ENCODE peak calls at places on chromosomes 5 and 9, in four cellular contexts. E is neuronal stem cell, K is H9, T is H1. W is an unnamed sample.

GRCh38 chr9:136013524-136014034 is 52.4 kb upstream of the UBAC1 start:
- DNase-seq in E (no peak), K (no peak), T (no peak), W (no peak)

GRCh38 chr5:134525687-134526482 is 415 bp downstream of the JADE2 start:
- DNase-seq in E (peak), K (peak), T (peak), W (peak)

GRCh38 chr9:120625222-120625621 is 45.3 kb upstream of the CDK5RAP2 start:
- DNase-seq in E (no peak), K (no peak), T (no peak), W (no peak)

GRCh38 chr9:128685022-128685332 is 4.0 kb upstream of the SET start:
- DNase-seq in E (no peak), K (no peak), T (no peak), W (no peak)

GRCh38 chr5:168086104-168086610 is 205.3 kb upstream of the WWC1 start:
- DNase-seq in E (no peak), K (no peak), T (no peak), W (peak)

GRCh38 chr5:118722165-118723020 is 266.0 kb downstream of the DTWD2 start:
- DNase-seq in E (no peak), K (no peak), T (no peak), W (no peak)

GRCh38 chr9:109020113-109020512 is 6.8 kb upstream of the CTNNAL1 start:
- DNase-seq in E (no peak), K (no peak), T (no peak), W (no peak)

GRCh38 chr9:87217056-87217455 is 269.8 kb upstream of the GAS1 start:
- DNase-seq in E (no peak), K (no peak), T (no peak), W (no peak)

GRCh38 chr9:74770508-74771261 is 117.0 kb downstream of the TRPM6 start:
- DNase-seq in E (no peak), K (peak), T (peak), W (peak)

GRCh38 chr5:152331006-152331405 is 74.1 kb downstream of the NMUR2 start:
- DNase-seq in E (no peak), K (no peak), T (no peak), W (no peak)

GRCh38 chr9:97577051-97577450 is 56.1 kb downstream of the TSTD2 start:
- DNase-seq in E (no peak), K (no peak), T (no peak), W (no peak)

GRCh38 chr5:142053434-142054253 is 40.8 kb upstream of the GNPDA1 start:
- DNase-seq in E (no peak), K (no peak), T (no peak), W (peak)

GRCh38 chr9:14027114-14027812 is 286.7 kb downstream of the NFIB start:
- DNase-seq in E (no peak), K (no peak), T (no peak), W (no peak)

GRCh38 chr5:2756211-2756746 is 4.8 kb upstream of the IRX2 start:
- DNase-seq in E (no peak), K (peak), T (peak), W (no peak)

GRCh38 chr5:2759091-2759490 is 7.6 kb upstream of the IRX2 start:
- DNase-seq in E (no peak), K (no peak), T (no peak), W (no peak)

GRCh38 chr5:2758632-2759031 is 7.2 kb upstream of the IRX2 start:
- DNase-seq in E (no peak), K (no peak), T (no peak), W (no peak)

GRCh38 chr5:2756764-2757163 is 5.3 kb upstream of the IRX2 start:
- DNase-seq in E (no peak), K (peak), T (no peak), W (no peak)

GRCh38 chr5:2757563-2758311 is 6.3 kb upstream of the IRX2 start:
- DNase-seq in E (no peak), K (peak), T (peak), W (no peak)
- H2BK12ac ChIP-seq in E (no peak), K (no peak), T (peak), W (no peak)

GRCh38 chr5:34656700-34657549 is 797 bp downstream of the RAI14 start:
- DNase-seq in E (no peak), K (no peak), T (no peak), W (no peak)
- H4K8ac ChIP-seq in E (no peak), K (no peak), T (peak), W (peak)

GRCh38 chr5:139666551-139666950 is 18.4 kb downstream of the CXXC5 start:
- DNase-seq in E (no peak), K (no peak), T (no peak), W (no peak)

GRCh38 chr5:139668924-139669680 is 21.0 kb downstream of the CXXC5 start:
- DNase-seq in E (no peak), K (no peak), T (no peak), W (no peak)

GRCh38 chr5:139668064-139668880 is 20.1 kb downstream of the CXXC5 start:
- DNase-seq in E (no peak), K (no peak), T (no peak), W (peak)

GRCh38 chr5:139667001-139667729 is 19.0 kb downstream of the CXXC5 start:
- DNase-seq in E (no peak), K (no peak), T (no peak), W (no peak)

GRCh38 chr5:139667730-139668063 is 19.5 kb downstream of the CXXC5 start:
- DNase-seq in E (no peak), K (no peak), T (no peak), W (peak)
- H3K14ac ChIP-seq in E (no peak), K (no peak), T (no peak), W (no peak)

GRCh38 chr9:89748020-89748670 is 143.3 kb downstream of the GADD45G start:
- DNase-seq in E (no peak), K (no peak), T (no peak), W (peak)

GRCh38 chr9:89748831-89749499 is 144.2 kb downstream of the GADD45G start:
- DNase-seq in E (no peak), K (no peak), T (no peak), W (no peak)

GRCh38 chr9:89746385-89747116 is 141.7 kb downstream of the GADD45G start:
- DNase-seq in E (no peak), K (no peak), T (no peak), W (peak)

GRCh38 chr9:89745601-89746376 is 141.0 kb downstream of the GADD45G start:
- DNase-seq in E (no peak), K (no peak), T (no peak), W (no peak)

GRCh38 chr9:89747589-89747988 is 142.8 kb downstream of the GADD45G start:
- DNase-seq in E (no peak), K (no peak), T (no peak), W (no peak)
- H2BK12ac ChIP-seq in E (no peak), K (no peak), T (no peak), W (peak)

GRCh38 chr5:75690669-75691068 is 26.6 kb downstream of the POC5 start:
- DNase-seq in E (no peak), K (no peak), T (no peak), W (no peak)

DNA sequence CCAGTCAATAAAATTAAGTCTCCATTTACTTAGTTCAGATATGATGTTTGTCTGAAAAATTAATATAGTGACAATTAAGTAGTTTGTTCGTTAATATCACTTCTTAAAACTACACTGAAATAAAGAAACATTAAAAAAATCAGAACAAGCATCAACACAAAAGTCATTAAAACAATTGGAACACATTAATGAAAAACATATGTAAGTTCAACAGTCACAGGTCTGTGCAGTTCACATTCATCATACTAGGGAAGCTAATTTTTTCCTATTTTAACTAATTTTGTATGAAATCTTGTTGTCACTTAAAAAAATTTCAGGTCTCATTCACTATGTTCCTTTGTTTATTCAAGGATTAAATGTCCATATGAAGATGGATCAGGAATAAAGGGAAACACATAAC is 22.5 kb downstream of the POC5 start:
- DNase-seq in E (no peak), K (no peak), T (no peak), W (no peak)
- H4K8ac ChIP-seq in E (no peak), K (no peak), T (no peak), W (no peak)

DNA sequence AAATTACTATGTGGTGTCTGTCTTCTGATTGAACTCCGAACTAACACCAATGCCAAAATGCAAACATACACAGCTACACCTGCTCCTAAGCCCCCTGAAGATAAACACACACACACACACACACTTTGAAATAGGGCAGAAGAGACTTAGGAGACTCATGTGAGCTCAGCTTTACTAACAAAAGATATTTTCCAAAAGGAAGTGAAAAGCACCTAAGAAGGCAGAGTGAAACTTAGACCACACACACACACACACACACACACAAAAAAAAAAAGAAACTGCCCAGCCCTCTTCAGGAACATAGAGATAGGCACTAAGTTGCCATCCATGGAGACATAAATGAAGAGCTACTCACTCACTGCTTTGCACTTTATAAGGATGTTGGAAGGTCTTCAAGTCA is 45.2 kb upstream of the APC start:
- DNase-seq in E (no peak), K (no peak), T (no peak), W (no peak)
- H3K14ac ChIP-seq in E (no peak), K (no peak), T (no peak), W (no peak)

GRCh38 chr5:147453901-147454814 is 55.7 kb downstream of the DPYSL3 start:
- DNase-seq in E (peak), K (peak), T (peak), W (peak)
- H2BK12ac ChIP-seq in E (no peak), K (no peak), T (peak), W (peak)

DNA sequence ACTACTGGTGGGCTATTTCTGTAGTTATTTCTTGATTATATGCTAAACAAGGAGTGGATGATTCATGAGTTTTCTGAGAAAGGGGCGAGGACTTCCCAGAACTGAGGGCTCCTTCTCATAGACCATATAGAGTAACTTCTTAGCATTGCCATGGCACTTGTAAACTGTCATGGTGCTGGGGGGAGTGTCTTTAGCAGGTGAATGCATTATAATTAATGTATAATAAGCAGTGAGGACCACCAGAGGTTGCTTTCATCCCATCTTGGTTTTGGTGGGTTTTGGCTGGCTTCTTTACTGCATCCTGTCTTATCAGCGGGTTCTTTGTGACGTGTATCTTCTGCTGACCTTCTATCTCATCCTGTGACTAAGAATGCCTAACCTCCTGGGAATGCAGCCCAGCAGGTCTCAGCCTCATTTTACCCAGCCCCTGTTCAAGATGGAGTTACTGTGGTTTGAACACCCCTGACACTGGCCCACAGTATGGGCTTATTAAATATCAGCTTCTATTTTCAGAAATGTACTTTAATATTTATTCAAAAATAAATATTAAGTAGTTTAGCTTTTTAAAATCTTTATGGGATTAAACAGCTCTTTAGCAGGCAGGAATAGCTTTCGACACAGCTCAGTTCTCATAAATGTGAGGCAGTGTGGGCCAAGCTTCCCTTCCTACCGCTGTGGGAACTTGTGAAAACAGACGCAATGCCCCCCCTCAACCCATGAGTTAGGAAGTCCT is 44.4 kb downstream of the GALNT12 start:
- DNase-seq in E (no peak), K (no peak), T (no peak), W (no peak)
- H4K8ac ChIP-seq in E (no peak), K (no peak), T (no peak), W (no peak)